ENCODE peak calls at places on chromosomes 16 and 17, in seven cellular contexts. W is K562, D is transverse colon, Q is prostate gland, F is stomach, M is heart left ventricle, K is uterus. O is an unnamed sample. For H3K4me1, the result is how much of the 10 kb centered on the place peaks cover.

GRCh38 chr16:71746442-71747046 is 22.0 kb upstream of the PHLPP2 start:
- DNase-seq in W (peak), D (no peak), Q (no peak), F (no peak), M (no peak), K (no peak), O (no peak)

GRCh38 chr17:70327723-70328122 is 158.4 kb downstream of the KCNJ2 start:
- DNase-seq in W (no peak), D (no peak), Q (no peak), F (no peak), M (no peak), K (no peak), O (no peak)

GRCh38 chr17:39069114-39069756 is 82.2 kb downstream of the PLXDC1 start:
- DNase-seq in W (no peak), D (no peak), Q (peak), F (no peak), M (no peak), K (no peak), O (peak)

GRCh38 chr17:50100921-50101345 is 5.8 kb downstream of the PDK2 start:
- DNase-seq in W (no peak), D (no peak), Q (no peak), F (no peak), M (peak), K (no peak), O (peak)

GRCh38 chr16:81841709-81842108 is 62.6 kb downstream of the PLCG2 start:
- DNase-seq in W (no peak), D (no peak), Q (no peak), F (no peak), M (no peak), K (no peak), O (no peak)

GRCh38 chr17:182164-182751 is 808 bp upstream of the DOC2B start:
- DNase-seq in W (no peak), D (no peak), Q (no peak), F (peak), M (no peak), K (no peak), O (peak)

GRCh38 chr17:55743103-55743679 is 7.7 kb upstream of the PCTP start:
- DNase-seq in W (peak), D (peak), Q (peak), F (peak), M (no peak), K (no peak), O (peak)

GRCh38 chr17:51640108-51640622 is 379.8 kb downstream of the UTP18 start:
- DNase-seq in W (peak), D (no peak), Q (no peak), F (no peak), M (no peak), K (no peak), O (no peak)

GRCh38 chr16:84795338-84796053 is 24.3 kb upstream of the CRISPLD2 start:
- DNase-seq in W (no peak), D (peak), Q (no peak), F (peak), M (peak), K (peak), O (peak)

GRCh38 chr16:12097523-12098428 is 121.2 kb downstream of the SNX29 start:
- DNase-seq in W (no peak), D (peak), Q (peak), F (no peak), M (no peak), K (peak), O (peak)

GRCh38 chr16:67878232-67878631 is 5.4 kb downstream of the EDC4 start:
- DNase-seq in W (no peak), D (no peak), Q (no peak), F (no peak), M (no peak), K (no peak), O (no peak)

GRCh38 chr16:88978608-88979346 is 1.8 kb upstream of the CBFA2T3 start:
- DNase-seq in W (peak), D (peak), Q (no peak), F (no peak), M (no peak), K (no peak), O (no peak)
- TF ChIP-seq POLR2A in W (peak), D (no peak), Q (no peak), F (no peak), M (no peak), K (no peak), O (no peak)

DNA sequence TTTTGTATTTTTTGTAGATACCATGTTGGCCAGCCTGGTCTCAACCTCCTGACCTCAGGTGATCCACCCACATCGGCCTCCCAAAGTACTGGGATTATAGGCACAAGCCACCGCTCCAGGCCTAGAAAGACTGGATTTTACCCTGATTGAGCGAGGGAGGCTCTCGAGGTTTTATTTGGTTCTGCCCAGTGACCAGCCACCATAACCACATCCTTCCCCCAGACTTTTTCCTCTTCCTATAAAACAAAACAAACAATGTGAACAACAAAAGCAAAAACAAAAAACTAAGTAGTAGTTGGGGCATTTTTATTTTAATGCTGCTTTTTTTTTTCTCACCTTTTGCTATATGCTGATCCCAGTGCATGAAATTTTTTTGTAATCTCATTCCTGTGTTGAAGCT is 509.6 kb downstream of the MAF start:
- DNase-seq in W (no peak), D (no peak), Q (no peak), F (no peak), M (no peak), K (no peak), O (no peak)
- H3K4me1 ChIP-seq in W (under half), D (under half), Q (under half), F (under half), M (under half), K (under half), O (under half)

GRCh38 chr17:9241371-9241712 is 220.0 kb downstream of the NTN1 start:
- DNase-seq in W (no peak), D (peak), Q (no peak), F (peak), M (no peak), K (peak), O (peak)
- TF ChIP-seq POLR2A in W (no peak), D (no peak), Q (no peak), F (no peak), M (no peak), K (no peak), O (no peak)

GRCh38 chr16:353404-354285 is 1.1 kb upstream of the AXIN1 start:
- DNase-seq in W (no peak), D (no peak), Q (no peak), F (no peak), M (peak), K (no peak), O (no peak)
- H3K4me1 ChIP-seq in W (under half), D (under half), Q (under half), F (under half), M (under half), K (under half), O (under half)

DNA sequence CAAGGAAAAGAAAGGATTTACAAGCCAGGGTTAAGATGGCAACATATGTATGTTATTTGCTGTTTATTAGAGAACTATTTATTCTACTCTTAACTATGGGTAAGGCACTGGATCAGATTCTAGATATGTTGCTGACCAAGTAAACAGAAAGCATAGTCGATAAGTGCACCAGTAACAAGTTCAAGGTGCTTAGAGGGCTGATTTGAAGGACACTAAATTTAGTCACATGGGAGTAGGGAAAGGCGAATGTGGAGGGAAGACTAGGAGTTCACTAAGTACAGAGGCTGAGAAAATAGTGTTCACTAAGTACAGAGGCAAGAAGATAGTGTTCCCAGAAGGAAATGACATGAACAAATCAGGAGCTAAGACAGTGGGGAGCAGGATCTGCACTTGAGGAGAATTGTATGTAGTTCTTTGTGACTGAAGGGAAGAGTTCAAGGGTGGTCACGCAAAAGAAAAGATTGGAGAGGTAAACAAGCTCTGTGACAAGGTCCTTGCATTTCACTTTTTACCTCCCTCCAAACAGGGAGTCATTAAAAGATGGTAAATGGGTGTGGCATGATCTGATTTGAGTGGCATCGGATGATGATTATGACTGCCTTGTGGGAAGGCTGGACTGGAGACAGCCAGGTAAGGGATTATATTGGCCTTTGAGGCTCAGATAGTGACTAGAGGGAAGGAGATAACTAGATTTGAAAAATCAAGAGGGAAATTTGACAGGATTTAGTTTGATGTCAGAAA is 20.9 kb downstream of the HEATR9 start:
- DNase-seq in W (no peak), D (no peak), Q (no peak), F (no peak), M (no peak), K (no peak), O (no peak)
- TF ChIP-seq POLR2A in W (peak), D (no peak), Q (no peak), F (no peak), M (no peak), K (no peak), O (no peak)

GRCh38 chr17:27558842-27559505 is 72.0 kb upstream of the LGALS9 start:
- DNase-seq in W (no peak), D (peak), Q (no peak), F (no peak), M (no peak), K (no peak), O (no peak)
- H3K4me1 ChIP-seq in W (under half), D (under half), Q (under half), F (under half), M (under half), K (under half), O (under half)

DNA sequence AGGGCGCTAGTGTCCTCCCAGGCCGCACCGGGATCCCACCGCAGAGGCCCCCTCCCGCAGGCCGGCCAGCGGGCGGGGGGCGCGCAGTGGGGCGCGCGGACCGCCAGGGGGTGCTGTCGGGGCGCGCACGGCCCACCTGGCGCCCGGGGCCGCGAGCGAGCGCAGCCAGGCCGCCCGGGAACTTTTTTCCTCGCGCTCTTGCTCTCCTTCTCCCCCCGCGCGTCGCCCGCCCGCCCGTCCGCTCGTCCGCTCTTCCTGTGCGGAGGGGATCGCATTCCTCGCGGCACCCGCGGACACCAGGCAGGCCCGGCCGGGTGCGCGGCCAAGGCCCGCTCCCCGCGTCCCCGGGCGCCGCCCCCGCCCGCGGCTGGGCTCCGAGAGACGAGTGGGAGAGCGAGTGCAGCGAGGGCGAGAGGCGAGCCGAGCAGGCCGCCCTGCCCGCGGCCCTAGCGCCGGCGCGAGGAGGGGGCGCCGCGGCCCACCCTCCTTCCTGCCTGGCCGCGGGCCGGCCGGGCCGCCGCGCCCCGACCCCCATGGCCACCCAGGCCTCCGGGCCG is at the start of gene RAI1:
- DNase-seq in W (peak), D (peak), Q (peak), F (peak), M (peak), K (peak), O (peak)
- TF ChIP-seq POLR2A in W (no peak), D (no peak), Q (peak), F (no peak), M (no peak), K (no peak), O (peak)

O was measured in thyroid gland.